ENCODE peak calls at places on chromosome 20, in four cellular contexts. One of them, this sample, is unnamed.
A peak's percentile ranks its signal among the peaks of the same experiment; 100 is the strongest.

GRCh38 chr20:44070139-44070900 is 116.7 kb downstream of the JPH2 start:
- DNase-seq in neural progenitor cell: no peak
- DNase-seq in neuronal stem cell: no peak
- DNase-seq in GM23248: no peak
- DNase-seq in this sample: no peak

GRCh38 chr20:57544838-57545564 is 15.9 kb upstream of the PCK1 start:
- DNase-seq in neural progenitor cell: no peak
- DNase-seq in neuronal stem cell: no peak
- DNase-seq in GM23248: no peak
- DNase-seq in this sample: no peak

GRCh38 chr20:49690899-49691620 is 22.6 kb downstream of the B4GALT5 start:
- DNase-seq in neural progenitor cell: no peak
- DNase-seq in neuronal stem cell: no peak
- DNase-seq in GM23248: peak; percentile 57
- DNase-seq in this sample: no peak

GRCh38 chr20:63830821-63831593 is at the start of gene ZBTB46:
- DNase-seq in neural progenitor cell: peak; percentile 87
- DNase-seq in neuronal stem cell: no peak
- DNase-seq in GM23248: peak; percentile 75
- DNase-seq in this sample: peak; percentile 99

GRCh38 chr20:17795449-17796095 is 95.8 kb downstream of the BANF2 start:
- DNase-seq in neural progenitor cell: no peak
- DNase-seq in neuronal stem cell: no peak
- DNase-seq in GM23248: peak; percentile 16
- DNase-seq in this sample: no peak

GRCh38 chr20:62056975-62057374 is 8.7 kb downstream of the TAF4 start:
- DNase-seq in neural progenitor cell: no peak
- DNase-seq in neuronal stem cell: no peak
- DNase-seq in GM23248: no peak
- DNase-seq in this sample: no peak

GRCh38 chr20:2023151-2023550 is 29.3 kb upstream of the PDYN start:
- DNase-seq in neural progenitor cell: no peak
- DNase-seq in neuronal stem cell: no peak
- DNase-seq in GM23248: no peak
- DNase-seq in this sample: no peak

GRCh38 chr20:40592891-40593290 is 96.1 kb downstream of the MAFB start:
- DNase-seq in neural progenitor cell: no peak
- DNase-seq in neuronal stem cell: no peak
- DNase-seq in GM23248: no peak
- DNase-seq in this sample: no peak

GRCh38 chr20:3995749-3996305 is 19.5 kb downstream of the RNF24 start:
- DNase-seq in neural progenitor cell: no peak
- DNase-seq in neuronal stem cell: no peak
- DNase-seq in GM23248: no peak
- DNase-seq in this sample: no peak

GRCh38 chr20:6121504-6121903 is 1.3 kb downstream of the FERMT1 start:
- DNase-seq in neural progenitor cell: no peak
- DNase-seq in neuronal stem cell: no peak
- DNase-seq in GM23248: no peak
- DNase-seq in this sample: no peak

GRCh38 chr20:52598306-52598705 is 373.9 kb upstream of the TSHZ2 start:
- DNase-seq in neural progenitor cell: no peak
- DNase-seq in neuronal stem cell: no peak
- DNase-seq in GM23248: no peak
- DNase-seq in this sample: no peak

GRCh38 chr20:53935353-53936084 is 134.9 kb downstream of the BCAS1 start:
- DNase-seq in neural progenitor cell: no peak
- DNase-seq in neuronal stem cell: no peak
- DNase-seq in GM23248: no peak
- DNase-seq in this sample: no peak

GRCh38 chr20:3632311-3633004 is 30.7 kb downstream of the GFRA4 start:
- DNase-seq in neural progenitor cell: no peak
- DNase-seq in neuronal stem cell: no peak
- DNase-seq in GM23248: no peak
- DNase-seq in this sample: no peak

GRCh38 chr20:4261333-4262284 is 246.3 kb upstream of the RNF24 start:
- DNase-seq in neural progenitor cell: no peak
- DNase-seq in neuronal stem cell: no peak
- DNase-seq in GM23248: peak; percentile 69
- DNase-seq in this sample: no peak

GRCh38 chr20:52622086-52622485 is 350.1 kb upstream of the TSHZ2 start:
- DNase-seq in neural progenitor cell: no peak
- DNase-seq in neuronal stem cell: no peak
- DNase-seq in GM23248: peak; percentile 49
- DNase-seq in this sample: no peak

GRCh38 chr20:701401-702129 is 26.0 kb upstream of the SCRT2 start:
- DNase-seq in neural progenitor cell: no peak
- DNase-seq in neuronal stem cell: no peak
- DNase-seq in GM23248: no peak
- DNase-seq in this sample: no peak

GRCh38 chr20:305745-306144 is 8.4 kb downstream of the ZCCHC3 start:
- DNase-seq in neural progenitor cell: no peak
- DNase-seq in neuronal stem cell: no peak
- DNase-seq in GM23248: no peak
- DNase-seq in this sample: no peak

GRCh38 chr20:62850333-62850974 is 11.2 kb downstream of the TCFL5 start:
- DNase-seq in neural progenitor cell: no peak
- DNase-seq in neuronal stem cell: no peak
- DNase-seq in GM23248: no peak
- DNase-seq in this sample: no peak

GRCh38 chr20:50374541-50375078 is 135.6 kb upstream of the PTPN1 start:
- DNase-seq in neural progenitor cell: no peak
- DNase-seq in neuronal stem cell: no peak
- DNase-seq in GM23248: no peak
- DNase-seq in this sample: no peak

GRCh38 chr20:17868700-17869231 is 99.8 kb downstream of the SNX5 start:
- DNase-seq in neural progenitor cell: no peak
- DNase-seq in neuronal stem cell: no peak
- DNase-seq in GM23248: no peak
- DNase-seq in this sample: no peak

GRCh38 chr20:582204-582603 is 27.9 kb downstream of the TCF15 start:
- DNase-seq in neural progenitor cell: no peak
- DNase-seq in neuronal stem cell: no peak
- DNase-seq in GM23248: no peak
- DNase-seq in this sample: no peak

GRCh38 chr20:37948956-37949355 is 46.0 kb downstream of the VSTM2L start:
- DNase-seq in neural progenitor cell: no peak
- DNase-seq in neuronal stem cell: no peak
- DNase-seq in GM23248: no peak
- DNase-seq in this sample: no peak

GRCh38 chr20:58213716-58214115 is 14.7 kb downstream of the ANKRD60 start:
- DNase-seq in neural progenitor cell: no peak
- DNase-seq in neuronal stem cell: no peak
- DNase-seq in GM23248: no peak
- DNase-seq in this sample: no peak

DNA sequence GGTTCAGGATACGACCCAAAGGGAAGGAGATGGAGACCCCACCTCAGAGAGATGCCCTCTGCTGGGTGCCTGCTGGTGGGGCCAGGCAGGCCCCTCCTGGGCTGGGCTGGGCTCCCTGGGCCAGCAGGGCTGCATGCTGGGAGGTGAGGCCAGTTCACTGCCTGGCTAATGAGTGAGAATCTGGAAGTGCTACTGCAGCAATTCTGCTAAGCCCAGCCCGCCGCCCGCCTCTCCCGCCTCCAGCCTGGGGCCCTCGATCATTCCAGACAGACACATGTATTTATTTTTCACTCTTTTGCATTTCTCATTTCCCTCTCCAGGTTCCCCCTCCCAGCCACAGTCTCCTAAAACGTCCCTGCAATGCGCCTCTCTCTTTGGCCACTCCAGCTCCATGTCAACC is 79.6 kb downstream of the CDH22 start:
- DNase-seq in neural progenitor cell: no peak
- DNase-seq in neuronal stem cell: no peak
- DNase-seq in GM23248: no peak
- DNase-seq in this sample: no peak
- H2AFZ ChIP-seq in neural progenitor cell: no peak overlapping the region
- H2AFZ ChIP-seq in neuronal stem cell: no peak overlapping the region
- H2AFZ ChIP-seq in GM23248: no peak overlapping the region
- H2AFZ ChIP-seq in this sample: no peak overlapping the region

GRCh38 chr20:11686195-11686594 is 231.5 kb upstream of the BTBD3 start:
- DNase-seq in neural progenitor cell: no peak
- DNase-seq in neuronal stem cell: no peak
- DNase-seq in GM23248: no peak
- DNase-seq in this sample: no peak

GRCh38 chr20:11686900-11687543 is 230.7 kb upstream of the BTBD3 start:
- DNase-seq in neural progenitor cell: peak; percentile 50
- DNase-seq in neuronal stem cell: peak; percentile 17
- DNase-seq in GM23248: peak; percentile 27
- DNase-seq in this sample: no peak

GRCh38 chr20:11691766-11692165 is 225.9 kb upstream of the BTBD3 start:
- DNase-seq in neural progenitor cell: no peak
- DNase-seq in neuronal stem cell: no peak
- DNase-seq in GM23248: no peak
- DNase-seq in this sample: no peak

GRCh38 chr20:11689262-11689661 is 228.4 kb upstream of the BTBD3 start:
- DNase-seq in neural progenitor cell: no peak
- DNase-seq in neuronal stem cell: no peak
- DNase-seq in GM23248: no peak
- DNase-seq in this sample: no peak

GRCh38 chr20:11687546-11688292 is 230.0 kb upstream of the BTBD3 start:
- DNase-seq in neural progenitor cell: no peak
- DNase-seq in neuronal stem cell: no peak
- DNase-seq in GM23248: no peak
- DNase-seq in this sample: no peak
- H2AFZ ChIP-seq in neural progenitor cell: peak overlapping the region; percentile 85
- H2AFZ ChIP-seq in neuronal stem cell: peak overlapping the region; percentile 80
- H2AFZ ChIP-seq in GM23248: no peak overlapping the region
- H2AFZ ChIP-seq in this sample: no peak overlapping the region

GRCh38 chr20:24994186-24994465 is 1.6 kb upstream of the APMAP start:
- DNase-seq in neural progenitor cell: no peak
- DNase-seq in neuronal stem cell: no peak
- DNase-seq in GM23248: no peak
- DNase-seq in this sample: no peak

GRCh38 chr20:24992420-24993205 is at the start of gene APMAP:
- DNase-seq in neural progenitor cell: peak; percentile 96
- DNase-seq in neuronal stem cell: peak; percentile 90
- DNase-seq in GM23248: peak; percentile 97
- DNase-seq in this sample: peak; percentile 98

GRCh38 chr20:24994470-24995368 is 2.2 kb upstream of the APMAP start:
- DNase-seq in neural progenitor cell: peak; percentile 84
- DNase-seq in neuronal stem cell: peak; percentile 78
- DNase-seq in GM23248: peak; percentile 79
- DNase-seq in this sample: peak; percentile 81

GRCh38 chr20:24991897-24992419 is 593 bp downstream of the APMAP start:
- DNase-seq in neural progenitor cell: peak; percentile 53
- DNase-seq in neuronal stem cell: no peak
- DNase-seq in GM23248: peak; percentile 56
- DNase-seq in this sample: peak; percentile 56

DNA sequence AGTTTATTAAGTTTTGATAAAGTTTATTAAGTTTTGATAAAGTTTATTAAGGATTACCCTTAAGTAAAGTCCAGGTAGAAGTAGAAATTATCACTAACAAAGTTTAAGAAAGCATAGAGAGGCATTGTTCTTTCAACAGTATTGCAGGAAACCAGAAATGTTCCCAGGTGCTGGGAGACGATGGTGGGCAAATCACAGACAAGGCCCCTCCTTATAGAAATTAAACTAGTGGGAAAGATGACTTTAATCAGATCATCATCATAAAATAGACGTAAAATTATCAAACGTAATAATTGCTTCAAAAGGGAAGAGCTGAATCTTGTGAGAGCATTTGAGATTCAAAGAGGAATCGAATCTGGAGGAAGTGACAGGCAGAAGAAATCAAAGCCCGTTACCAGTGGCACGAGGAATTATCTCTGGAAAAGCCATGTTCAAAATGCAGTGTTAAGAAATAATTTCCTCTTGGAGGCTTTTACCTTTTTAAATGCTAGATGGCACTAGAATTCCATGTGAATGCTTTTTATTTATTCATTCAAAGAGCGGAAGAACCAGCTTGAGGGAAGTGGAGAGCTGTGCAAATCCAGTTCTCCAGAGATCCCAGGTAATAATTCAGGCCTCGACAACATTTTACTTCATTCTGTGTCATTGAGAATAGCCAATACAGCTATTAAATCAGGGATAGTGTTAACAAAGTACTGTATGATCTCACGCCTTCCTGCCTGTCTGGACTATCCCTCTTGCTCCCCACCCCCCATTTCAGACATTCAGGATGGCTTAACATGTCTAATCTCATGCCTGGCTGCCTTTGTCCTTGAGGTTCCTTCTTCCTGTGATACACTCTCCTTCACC is 1.0 kb upstream of the APMAP start:
- DNase-seq in neural progenitor cell: no peak
- DNase-seq in neuronal stem cell: no peak
- DNase-seq in GM23248: peak; percentile 79
- DNase-seq in this sample: no peak
- H2AFZ ChIP-seq in neural progenitor cell: no peak overlapping the region
- H2AFZ ChIP-seq in neuronal stem cell: peak overlapping the region; percentile 97
- H2AFZ ChIP-seq in GM23248: peak overlapping the region; percentile 88
- H2AFZ ChIP-seq in this sample: peak overlapping the region; percentile 88

GRCh38 chr20:35618372-35619131 is 2.9 kb downstream of the SPAG4 start:
- DNase-seq in neural progenitor cell: peak; percentile 57
- DNase-seq in neuronal stem cell: no peak
- DNase-seq in GM23248: peak; percentile 62
- DNase-seq in this sample: peak; percentile 37

GRCh38 chr20:35620818-35621559 is 5.4 kb downstream of the SPAG4 start:
- DNase-seq in neural progenitor cell: no peak
- DNase-seq in neuronal stem cell: no peak
- DNase-seq in GM23248: no peak
- DNase-seq in this sample: no peak

GRCh38 chr20:35618032-35618371 is 2.4 kb downstream of the SPAG4 start:
- DNase-seq in neural progenitor cell: no peak
- DNase-seq in neuronal stem cell: no peak
- DNase-seq in GM23248: no peak
- DNase-seq in this sample: no peak

GRCh38 chr20:35617397-35618031 is 1.9 kb downstream of the SPAG4 start:
- DNase-seq in neural progenitor cell: peak; percentile 79
- DNase-seq in neuronal stem cell: peak; percentile 49
- DNase-seq in GM23248: peak; percentile 69
- DNase-seq in this sample: peak; percentile 81

DNA sequence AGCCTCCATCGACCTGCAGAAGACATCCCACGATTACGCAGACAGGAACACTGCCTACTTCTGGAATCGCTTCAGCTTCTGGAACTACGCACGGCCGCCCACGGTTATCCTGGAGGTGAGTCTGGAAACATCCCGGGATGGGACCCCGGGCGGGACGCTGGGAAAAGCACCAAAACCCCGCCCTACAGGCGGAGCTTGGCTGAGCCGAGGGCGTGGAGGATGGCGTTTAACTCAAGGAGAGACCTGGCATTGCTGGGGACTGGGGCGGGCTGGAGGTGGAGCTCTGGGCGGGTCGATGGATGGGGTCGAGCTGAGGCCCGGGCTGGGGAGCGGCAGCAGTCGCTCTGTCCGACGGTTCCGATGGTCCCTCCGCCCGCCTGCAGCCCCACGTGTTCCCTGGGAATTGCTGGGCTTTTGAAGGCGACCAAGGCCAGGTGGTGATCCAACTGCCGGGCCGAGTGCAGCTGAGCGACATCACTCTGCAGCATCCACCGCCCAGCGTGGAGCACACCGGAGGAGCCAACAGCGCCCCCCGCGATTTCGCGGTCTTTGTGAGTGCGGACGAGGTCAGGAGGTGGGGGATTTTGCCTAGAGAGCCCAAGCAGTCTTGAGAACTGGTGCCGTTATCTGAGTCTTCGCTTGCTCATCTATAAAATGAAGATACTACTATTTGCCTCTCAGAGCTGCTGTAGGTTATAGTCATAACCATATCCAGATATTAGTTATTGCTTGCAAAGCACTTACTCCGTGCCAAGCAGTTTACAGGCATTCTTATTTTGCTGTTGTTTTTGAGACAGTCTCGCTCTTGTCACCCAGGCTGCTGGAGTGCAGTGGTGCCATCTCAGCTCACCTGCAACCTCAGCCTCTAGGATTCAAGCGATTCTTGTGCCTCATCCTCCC is 3.8 kb downstream of the SPAG4 start:
- DNase-seq in neural progenitor cell: peak; percentile 96
- DNase-seq in neuronal stem cell: peak; percentile 85
- DNase-seq in GM23248: peak; percentile 86
- DNase-seq in this sample: peak; percentile 90
- H2AFZ ChIP-seq in neural progenitor cell: peak overlapping the region; percentile 52
- H2AFZ ChIP-seq in neuronal stem cell: peak overlapping the region; percentile 77
- H2AFZ ChIP-seq in GM23248: peak overlapping the region; percentile 54
- H2AFZ ChIP-seq in this sample: peak overlapping the region; percentile 76

This sample was measured in SK-N-SH.